ENCODE peak calls at places on chromosomes 2 and 18, in five cellular contexts. X is coronary artery, M is A549, Y is DND-41, W is astrocyte of the spinal cord. K is an unnamed sample.

GRCh38 chr18:79001001-79001400 is 21.4 kb downstream of the SALL3 start:
- DNase-seq in X (no peak), M (no peak), Y (no peak), W (no peak), K (no peak)

GRCh38 chr2:109168080-109168479 is 39.1 kb downstream of the SH3RF3 start:
- DNase-seq in X (no peak), M (no peak), Y (no peak), W (peak; percentile 10), K (no peak)

GRCh38 chr2:226333388-226333787 is 466.2 kb downstream of the IRS1 start:
- DNase-seq in X (no peak), M (no peak), Y (no peak), W (no peak), K (no peak)

GRCh38 chr2:232522014-232522854 is 2.0 kb downstream of the PRSS56 start:
- DNase-seq in X (no peak), M (peak; percentile 42), Y (peak; percentile 48), W (no peak), K (peak; percentile 79)

GRCh38 chr2:10124538-10125045 is 2.1 kb downstream of the RRM2 start:
- DNase-seq in X (no peak), M (peak; percentile 84), Y (peak; percentile 69), W (peak; percentile 78), K (no peak)

GRCh38 chr18:69358197-69358895 is 42.3 kb upstream of the DOK6 start:
- DNase-seq in X (no peak), M (no peak), Y (no peak), W (no peak), K (no peak)

GRCh38 chr2:23412556-23413155 is 27.7 kb downstream of the KLHL29 start:
- DNase-seq in X (peak; percentile 61), M (no peak), Y (no peak), W (peak; percentile 49), K (no peak)

GRCh38 chr2:235854276-235854675 is 313.9 kb downstream of the GBX2 start:
- DNase-seq in X (no peak), M (no peak), Y (no peak), W (no peak), K (no peak)

GRCh38 chr2:74052732-74053712 is 68.3 kb downstream of the TET3 start:
- DNase-seq in X (no peak), M (no peak), Y (peak; percentile 69), W (no peak), K (no peak)

GRCh38 chr2:68653538-68653982 is 10.2 kb downstream of the PROKR1 start:
- DNase-seq in X (no peak), M (no peak), Y (peak; percentile 72), W (peak; percentile 87), K (no peak)

GRCh38 chr2:164710252-164710633 is 89.0 kb upstream of the GRB14 start:
- DNase-seq in X (no peak), M (peak; percentile 25), Y (no peak), W (peak; percentile 51), K (no peak)

GRCh38 chr2:79393806-79394484 is 118.9 kb upstream of the CTNNA2 start:
- DNase-seq in X (no peak), M (no peak), Y (no peak), W (peak; percentile 5), K (no peak)

GRCh38 chr18:24928479-24928878 is 423.5 kb downstream of the ZNF521 start:
- DNase-seq in X (no peak), M (no peak), Y (no peak), W (no peak), K (no peak)

GRCh38 chr2:25567406-25567805 is 106.0 kb downstream of the DTNB start:
- DNase-seq in X (no peak), M (peak; percentile 59), Y (peak; percentile 26), W (peak; percentile 65), K (no peak)

GRCh38 chr18:8771930-8772329 is 66.6 kb downstream of the MTCL1 start:
- DNase-seq in X (peak; percentile 53), M (no peak), Y (no peak), W (no peak), K (no peak)

GRCh38 chr2:30509716-30510115 is 62.7 kb downstream of the LCLAT1 start:
- DNase-seq in X (no peak), M (no peak), Y (no peak), W (no peak), K (no peak)

GRCh38 chr2:48902521-48902920 is 147.0 kb upstream of the LHCGR start:
- DNase-seq in X (no peak), M (no peak), Y (no peak), W (no peak), K (no peak)

GRCh38 chr18:35616664-35617423 is 35.3 kb downstream of the GALNT1 start:
- DNase-seq in X (no peak), M (peak; percentile 71), Y (peak; percentile 53), W (peak; percentile 94), K (no peak)

GRCh38 chr2:182586426-182586825 is 129.6 kb upstream of the DNAJC10 start:
- DNase-seq in X (no peak), M (no peak), Y (no peak), W (no peak), K (no peak)

GRCh38 chr18:25089470-25089869 is 262.5 kb downstream of the ZNF521 start:
- DNase-seq in X (no peak), M (no peak), Y (no peak), W (no peak), K (no peak)

GRCh38 chr2:66030553-66030952 is 404.4 kb upstream of the MEIS1 start:
- DNase-seq in X (no peak), M (no peak), Y (no peak), W (no peak), K (no peak)

GRCh38 chr2:223643310-223643709 is 41.1 kb upstream of the SCG2 start:
- DNase-seq in X (no peak), M (peak; percentile 51), Y (no peak), W (no peak), K (no peak)

GRCh38 chr2:85760872-85761271 is 7.1 kb downstream of the ATOH8 start:
- DNase-seq in X (no peak), M (no peak), Y (no peak), W (no peak), K (no peak)

GRCh38 chr2:85674417-85674816 is 6.4 kb upstream of the SFTPB start:
- DNase-seq in X (no peak), M (no peak), Y (no peak), W (no peak), K (no peak)

GRCh38 chr18:50803579-50803978 is 16.2 kb downstream of the MRO start:
- DNase-seq in X (no peak), M (no peak), Y (no peak), W (no peak), K (no peak)

GRCh38 chr2:212863185-212863588 is 288.2 kb downstream of the IKZF2 start:
- DNase-seq in X (no peak), M (peak; percentile 59), Y (peak; percentile 65), W (peak; percentile 25), K (no peak)

DNA sequence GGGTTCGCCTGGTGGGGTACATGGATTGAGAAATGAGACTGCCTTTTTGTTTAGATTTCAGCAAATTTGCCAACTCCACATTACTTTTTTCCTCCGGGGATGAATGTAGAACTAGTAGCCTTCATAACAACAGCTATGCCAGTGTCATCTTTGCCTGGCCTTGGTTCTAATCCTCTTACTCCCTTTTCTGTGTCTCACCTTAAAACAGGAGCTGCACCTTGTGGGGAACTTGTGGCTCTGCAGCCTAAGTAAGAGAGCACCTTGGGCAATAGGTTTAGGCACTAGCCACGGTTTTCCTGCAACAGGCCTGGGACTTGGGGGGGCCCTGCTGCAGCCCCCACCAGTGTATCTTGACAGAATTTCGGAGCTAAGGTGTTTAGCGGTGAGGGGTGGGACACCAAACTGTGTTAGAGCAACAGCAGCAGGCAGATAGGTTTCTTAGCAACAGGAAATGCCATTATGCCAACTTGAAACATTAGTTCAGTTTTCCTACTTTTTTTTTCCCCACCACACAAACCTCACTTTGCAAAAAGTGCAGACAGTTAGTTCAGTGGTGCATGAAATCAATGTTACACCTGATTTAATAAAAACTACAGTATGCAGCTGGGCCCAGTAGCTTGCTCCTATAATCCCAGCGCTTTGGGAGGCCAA is 173.7 kb downstream of the PRKCE start:
- DNase-seq in X (no peak), M (peak; percentile 17), Y (peak; percentile 27), W (peak; percentile 56), K (no peak)
- TF ChIP-seq CTCF in X (no peak), M (no peak), Y (peak; percentile 34), W (no peak), K (no peak)

GRCh38 chr2:176652300-176653182 is 383.3 kb downstream of the MTX2 start:
- DNase-seq in X (no peak), M (peak; percentile 67), Y (peak; percentile 21), W (peak; percentile 56), K (no peak)

GRCh38 chr2:176647325-176648155 is 378.3 kb downstream of the MTX2 start:
- DNase-seq in X (no peak), M (no peak), Y (no peak), W (no peak), K (no peak)

GRCh38 chr2:176648691-176649297 is 379.6 kb downstream of the MTX2 start:
- DNase-seq in X (no peak), M (no peak), Y (no peak), W (no peak), K (no peak)

GRCh38 chr2:176650811-176651559 is 381.7 kb downstream of the MTX2 start:
- DNase-seq in X (no peak), M (no peak), Y (no peak), W (no peak), K (no peak)

DNA sequence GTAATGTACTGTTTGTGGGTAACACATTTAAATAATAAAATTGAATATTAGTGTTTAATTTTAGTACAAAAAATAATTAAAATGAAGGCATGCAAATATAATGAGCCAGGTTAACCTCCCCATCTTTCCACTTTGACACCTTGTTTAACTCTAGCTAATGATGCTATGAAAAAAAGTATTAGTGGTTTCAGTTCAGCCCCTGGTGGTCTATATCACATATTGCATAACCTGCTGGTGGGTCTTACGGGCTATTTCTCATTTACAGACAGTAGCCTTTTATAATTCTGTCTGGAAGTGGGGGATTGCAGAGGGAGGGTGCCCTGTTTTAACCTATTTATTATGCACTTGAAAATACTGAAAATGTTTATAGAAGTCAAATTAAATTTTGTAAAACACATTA is 380.9 kb downstream of the MTX2 start:
- DNase-seq in X (no peak), M (no peak), Y (no peak), W (no peak), K (no peak)
- TF ChIP-seq CTCF in X (no peak), M (no peak), Y (peak; percentile 49), W (no peak), K (no peak)

GRCh38 chr2:189367343-189367742 is 73.9 kb upstream of the WDR75 start:
- DNase-seq in X (no peak), M (no peak), Y (no peak), W (no peak), K (no peak)
- TF ChIP-seq CTCF in X (no peak), M (no peak), Y (no peak), W (no peak), K (no peak)

DNA sequence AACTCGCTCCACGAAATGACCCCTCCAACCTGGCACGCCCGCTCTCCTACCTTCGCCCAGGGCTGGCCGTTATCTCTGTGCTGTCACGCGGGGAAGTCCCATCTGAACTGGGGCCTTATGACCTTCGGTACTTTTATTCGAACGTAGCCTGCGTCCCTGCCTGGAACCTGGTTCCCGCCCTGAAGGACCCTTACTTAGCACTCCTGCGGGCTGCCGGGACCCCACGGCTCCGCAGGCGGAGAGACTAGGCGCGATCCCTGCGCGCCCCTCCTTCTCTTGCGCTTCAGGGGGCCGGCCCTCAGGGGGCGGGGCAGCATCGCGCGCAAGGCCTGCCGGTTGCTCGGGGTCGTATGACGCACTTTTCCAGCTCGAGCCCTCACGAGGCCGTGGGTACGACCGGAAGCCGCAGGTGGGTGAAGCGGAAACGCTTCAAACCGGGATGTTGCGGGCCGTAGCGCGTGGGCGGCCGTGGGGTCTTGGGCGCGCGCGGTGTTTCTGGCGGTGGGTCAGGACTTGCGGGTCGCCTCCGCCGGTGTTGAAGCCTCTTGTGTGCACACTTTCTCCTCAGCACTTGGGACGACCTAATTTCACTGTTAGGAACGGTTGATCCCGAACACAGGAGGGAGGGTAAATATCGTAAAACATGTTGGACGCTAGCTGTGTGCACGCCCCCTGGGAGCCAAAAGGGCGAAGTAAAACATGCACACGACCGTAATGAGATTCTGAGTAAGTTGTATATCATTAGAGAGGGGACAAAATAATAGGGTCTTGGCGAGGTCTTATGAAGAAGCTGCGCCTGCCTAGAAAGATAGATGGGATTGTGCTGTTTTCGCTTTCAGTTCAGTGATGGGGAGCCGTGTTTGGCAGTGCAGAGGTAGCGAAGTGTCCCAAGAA is at the start of the genes LIPT1 and TSGA10:
- DNase-seq in X (peak; percentile 94), M (peak; percentile 94), Y (peak; percentile 95), W (peak; percentile 90), K (peak; percentile 87)
- TF ChIP-seq CTCF in X (no peak), M (peak; percentile 20), Y (peak; percentile 41), W (peak; percentile 5), K (peak; percentile 13)

K was measured in D721Med.